ENCODE peak calls at places on chromosomes 4 and X, in ten cellular contexts. One of them, this sample, is unnamed.
A peak's percentile ranks its signal among the peaks of the same experiment; 100 is the strongest.

GRCh38 chrX:57643698-57644097 is 36.4 kb downstream of the NLRP2B start:
- DNase-seq in neural progenitor cell: no peak
- DNase-seq in HFF-Myc: no peak
- DNase-seq in aorta: no peak
- DNase-seq in MG63: no peak
- DNase-seq in Caco-2: no peak
- DNase-seq in mucosa of descending colon: no peak
- DNase-seq in body of pancreas: no peak
- DNase-seq in CD4-positive, CD25-positive, alpha-beta regulatory T cell: no peak
- DNase-seq in CD8-positive, alpha-beta T cell: no peak
- DNase-seq in this sample: no peak

GRCh38 chrX:120672841-120673530 is 43.1 kb upstream of the C1GALT1C1 start:
- DNase-seq in HFF-Myc: no peak
- DNase-seq in neural progenitor cell: no peak
- DNase-seq in MG63: no peak
- DNase-seq in mucosa of descending colon: no peak
- DNase-seq in Caco-2: no peak
- DNase-seq in CD8-positive, alpha-beta T cell: no peak
- DNase-seq in CD4-positive, CD25-positive, alpha-beta regulatory T cell: no peak
- DNase-seq in body of pancreas: no peak
- DNase-seq in aorta: no peak
- DNase-seq in this sample: no peak

GRCh38 chrX:39814391-39814790 is 283.4 kb downstream of the BCOR start:
- DNase-seq in neural progenitor cell: no peak
- DNase-seq in body of pancreas: peak; percentile 40
- DNase-seq in HFF-Myc: no peak
- DNase-seq in MG63: no peak
- DNase-seq in aorta: no peak
- DNase-seq in Caco-2: no peak
- DNase-seq in mucosa of descending colon: peak; percentile 55
- DNase-seq in CD8-positive, alpha-beta T cell: peak; percentile 10
- DNase-seq in CD4-positive, CD25-positive, alpha-beta regulatory T cell: peak; percentile 4
- DNase-seq in this sample: no peak

GRCh38 chrX:23578079-23578478 is 89.2 kb upstream of the PRDX4 start:
- DNase-seq in mucosa of descending colon: no peak
- DNase-seq in MG63: peak; percentile 62
- DNase-seq in neural progenitor cell: no peak
- DNase-seq in HFF-Myc: no peak
- DNase-seq in CD4-positive, CD25-positive, alpha-beta regulatory T cell: no peak
- DNase-seq in Caco-2: no peak
- DNase-seq in CD8-positive, alpha-beta T cell: no peak
- DNase-seq in aorta: no peak
- DNase-seq in body of pancreas: no peak
- DNase-seq in this sample: no peak

GRCh38 chr4:36392049-36392448 is 110.6 kb downstream of the DTHD1 start:
- DNase-seq in aorta: no peak
- DNase-seq in CD4-positive, CD25-positive, alpha-beta regulatory T cell: no peak
- DNase-seq in MG63: no peak
- DNase-seq in body of pancreas: no peak
- DNase-seq in HFF-Myc: no peak
- DNase-seq in Caco-2: no peak
- DNase-seq in neural progenitor cell: no peak
- DNase-seq in mucosa of descending colon: no peak
- DNase-seq in CD8-positive, alpha-beta T cell: no peak
- DNase-seq in this sample: no peak

GRCh38 chr4:141131738-141132688 is 1.3 kb downstream of the RNF150 start:
- DNase-seq in aorta: peak; percentile 81
- DNase-seq in MG63: peak; percentile 16
- DNase-seq in body of pancreas: peak; percentile 14
- DNase-seq in CD4-positive, CD25-positive, alpha-beta regulatory T cell: no peak
- DNase-seq in CD8-positive, alpha-beta T cell: no peak
- DNase-seq in mucosa of descending colon: peak; percentile 4
- DNase-seq in neural progenitor cell: peak; percentile 59
- DNase-seq in Caco-2: no peak
- DNase-seq in HFF-Myc: no peak
- DNase-seq in this sample: peak; percentile 18

GRCh38 chr4:77156912-77157858 is at the start of gene CCNG2:
- DNase-seq in aorta: peak; percentile 94
- DNase-seq in CD8-positive, alpha-beta T cell: peak; percentile 80
- DNase-seq in mucosa of descending colon: peak; percentile 93
- DNase-seq in Caco-2: peak; percentile 90
- DNase-seq in neural progenitor cell: peak; percentile 99
- DNase-seq in HFF-Myc: no peak
- DNase-seq in body of pancreas: peak; percentile 86
- DNase-seq in MG63: no peak
- DNase-seq in CD4-positive, CD25-positive, alpha-beta regulatory T cell: peak; percentile 86
- DNase-seq in this sample: peak; percentile 96

GRCh38 chr4:1002131-1002630 is 9.0 kb upstream of the SLC26A1 start:
- DNase-seq in HFF-Myc: no peak
- DNase-seq in MG63: no peak
- DNase-seq in aorta: no peak
- DNase-seq in body of pancreas: peak; percentile 77
- DNase-seq in CD8-positive, alpha-beta T cell: no peak
- DNase-seq in Caco-2: no peak
- DNase-seq in CD4-positive, CD25-positive, alpha-beta regulatory T cell: no peak
- DNase-seq in mucosa of descending colon: no peak
- DNase-seq in neural progenitor cell: peak; percentile 59
- DNase-seq in this sample: no peak

GRCh38 chrX:12988797-12989196 is 13.9 kb downstream of the TMSB4X start:
- DNase-seq in mucosa of descending colon: peak; percentile 43
- DNase-seq in neural progenitor cell: no peak
- DNase-seq in Caco-2: peak; percentile 70
- DNase-seq in MG63: no peak
- DNase-seq in aorta: no peak
- DNase-seq in body of pancreas: peak; percentile 72
- DNase-seq in CD4-positive, CD25-positive, alpha-beta regulatory T cell: no peak
- DNase-seq in CD8-positive, alpha-beta T cell: no peak
- DNase-seq in HFF-Myc: no peak
- DNase-seq in this sample: no peak

GRCh38 chr4:183838987-183839712 is 66.0 kb upstream of the STOX2 start:
- DNase-seq in MG63: no peak
- DNase-seq in CD4-positive, CD25-positive, alpha-beta regulatory T cell: no peak
- DNase-seq in body of pancreas: no peak
- DNase-seq in HFF-Myc: no peak
- DNase-seq in CD8-positive, alpha-beta T cell: no peak
- DNase-seq in neural progenitor cell: peak; percentile 45
- DNase-seq in Caco-2: no peak
- DNase-seq in aorta: no peak
- DNase-seq in mucosa of descending colon: no peak
- DNase-seq in this sample: no peak

GRCh38 chrX:119477812-119478232 is 9.6 kb downstream of the SLC25A5 start:
- DNase-seq in CD8-positive, alpha-beta T cell: no peak
- DNase-seq in neural progenitor cell: no peak
- DNase-seq in mucosa of descending colon: peak; percentile 54
- DNase-seq in Caco-2: peak; percentile 92
- DNase-seq in HFF-Myc: no peak
- DNase-seq in body of pancreas: peak; percentile 80
- DNase-seq in CD4-positive, CD25-positive, alpha-beta regulatory T cell: no peak
- DNase-seq in aorta: no peak
- DNase-seq in MG63: peak; percentile 13
- DNase-seq in this sample: no peak

GRCh38 chrX:33339219-33339618 is 127.9 kb upstream of the DMD start:
- DNase-seq in MG63: peak; percentile 3
- DNase-seq in aorta: no peak
- DNase-seq in CD4-positive, CD25-positive, alpha-beta regulatory T cell: no peak
- DNase-seq in HFF-Myc: no peak
- DNase-seq in Caco-2: no peak
- DNase-seq in CD8-positive, alpha-beta T cell: no peak
- DNase-seq in body of pancreas: no peak
- DNase-seq in mucosa of descending colon: no peak
- DNase-seq in neural progenitor cell: peak; percentile 8
- DNase-seq in this sample: no peak

DNA sequence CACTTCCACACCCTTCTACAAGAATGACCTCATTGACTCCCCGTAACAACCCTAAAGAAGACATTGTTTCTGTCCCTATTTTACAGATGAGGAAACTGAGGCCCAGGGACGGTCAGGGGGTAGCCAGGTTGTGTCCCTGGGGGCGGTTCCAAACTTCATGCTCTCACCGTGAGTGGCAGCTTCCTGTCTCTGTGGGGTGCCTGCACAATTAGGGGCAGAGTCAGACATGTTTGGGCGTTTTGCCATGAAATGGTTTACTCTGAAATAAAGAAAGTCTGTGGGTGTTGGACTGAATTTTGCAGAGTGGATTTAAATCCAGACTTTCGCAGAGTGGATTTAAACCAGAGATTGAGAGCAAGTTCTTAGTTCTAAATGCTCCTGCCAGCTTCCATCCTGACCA is 44.3 kb upstream of the TBL1X start:
- DNase-seq in HFF-Myc: no peak
- DNase-seq in CD4-positive, CD25-positive, alpha-beta regulatory T cell: no peak
- DNase-seq in MG63: peak; percentile 47
- DNase-seq in CD8-positive, alpha-beta T cell: no peak
- DNase-seq in mucosa of descending colon: no peak
- DNase-seq in neural progenitor cell: no peak
- DNase-seq in body of pancreas: no peak
- DNase-seq in Caco-2: no peak
- DNase-seq in aorta: no peak
- DNase-seq in this sample: no peak
- H3K4me3 ChIP-seq in HFF-Myc: no peak overlapping the region
- H3K4me3 ChIP-seq in CD4-positive, CD25-positive, alpha-beta regulatory T cell: no peak overlapping the region
- H3K4me3 ChIP-seq in MG63: no peak overlapping the region
- H3K4me3 ChIP-seq in CD8-positive, alpha-beta T cell: no peak overlapping the region
- H3K4me3 ChIP-seq in mucosa of descending colon: no peak overlapping the region
- H3K4me3 ChIP-seq in neural progenitor cell: no peak overlapping the region
- H3K4me3 ChIP-seq in body of pancreas: no peak overlapping the region
- H3K4me3 ChIP-seq in Caco-2: no peak overlapping the region
- H3K4me3 ChIP-seq in aorta: no peak overlapping the region
- H3K4me3 ChIP-seq in this sample: no peak overlapping the region

GRCh38 chr4:55618546-55619143 is 17.5 kb downstream of the NMU start:
- DNase-seq in aorta: no peak
- DNase-seq in MG63: no peak
- DNase-seq in body of pancreas: no peak
- DNase-seq in neural progenitor cell: no peak
- DNase-seq in HFF-Myc: no peak
- DNase-seq in CD4-positive, CD25-positive, alpha-beta regulatory T cell: no peak
- DNase-seq in mucosa of descending colon: no peak
- DNase-seq in CD8-positive, alpha-beta T cell: no peak
- DNase-seq in Caco-2: no peak
- DNase-seq in this sample: no peak
- H3K4me3 ChIP-seq in aorta: no peak overlapping the region
- H3K4me3 ChIP-seq in MG63: no peak overlapping the region
- H3K4me3 ChIP-seq in body of pancreas: no peak overlapping the region
- H3K4me3 ChIP-seq in neural progenitor cell: no peak overlapping the region
- H3K4me3 ChIP-seq in HFF-Myc: no peak overlapping the region
- H3K4me3 ChIP-seq in CD4-positive, CD25-positive, alpha-beta regulatory T cell: no peak overlapping the region
- H3K4me3 ChIP-seq in mucosa of descending colon: no peak overlapping the region
- H3K4me3 ChIP-seq in CD8-positive, alpha-beta T cell: no peak overlapping the region
- H3K4me3 ChIP-seq in Caco-2: peak overlapping the region; percentile 29
- H3K4me3 ChIP-seq in this sample: no peak overlapping the region

GRCh38 chr4:166019441-166019840 is 146.4 kb downstream of the TLL1 start:
- DNase-seq in MG63: no peak
- DNase-seq in CD4-positive, CD25-positive, alpha-beta regulatory T cell: no peak
- DNase-seq in aorta: no peak
- DNase-seq in neural progenitor cell: no peak
- DNase-seq in Caco-2: no peak
- DNase-seq in CD8-positive, alpha-beta T cell: no peak
- DNase-seq in body of pancreas: no peak
- DNase-seq in HFF-Myc: no peak
- DNase-seq in mucosa of descending colon: peak; percentile 5
- DNase-seq in this sample: no peak
- H3K4me3 ChIP-seq in MG63: no peak overlapping the region
- H3K4me3 ChIP-seq in CD4-positive, CD25-positive, alpha-beta regulatory T cell: no peak overlapping the region
- H3K4me3 ChIP-seq in aorta: no peak overlapping the region
- H3K4me3 ChIP-seq in neural progenitor cell: no peak overlapping the region
- H3K4me3 ChIP-seq in Caco-2: no peak overlapping the region
- H3K4me3 ChIP-seq in CD8-positive, alpha-beta T cell: no peak overlapping the region
- H3K4me3 ChIP-seq in body of pancreas: no peak overlapping the region
- H3K4me3 ChIP-seq in HFF-Myc: no peak overlapping the region
- H3K4me3 ChIP-seq in mucosa of descending colon: no peak overlapping the region
- H3K4me3 ChIP-seq in this sample: no peak overlapping the region

DNA sequence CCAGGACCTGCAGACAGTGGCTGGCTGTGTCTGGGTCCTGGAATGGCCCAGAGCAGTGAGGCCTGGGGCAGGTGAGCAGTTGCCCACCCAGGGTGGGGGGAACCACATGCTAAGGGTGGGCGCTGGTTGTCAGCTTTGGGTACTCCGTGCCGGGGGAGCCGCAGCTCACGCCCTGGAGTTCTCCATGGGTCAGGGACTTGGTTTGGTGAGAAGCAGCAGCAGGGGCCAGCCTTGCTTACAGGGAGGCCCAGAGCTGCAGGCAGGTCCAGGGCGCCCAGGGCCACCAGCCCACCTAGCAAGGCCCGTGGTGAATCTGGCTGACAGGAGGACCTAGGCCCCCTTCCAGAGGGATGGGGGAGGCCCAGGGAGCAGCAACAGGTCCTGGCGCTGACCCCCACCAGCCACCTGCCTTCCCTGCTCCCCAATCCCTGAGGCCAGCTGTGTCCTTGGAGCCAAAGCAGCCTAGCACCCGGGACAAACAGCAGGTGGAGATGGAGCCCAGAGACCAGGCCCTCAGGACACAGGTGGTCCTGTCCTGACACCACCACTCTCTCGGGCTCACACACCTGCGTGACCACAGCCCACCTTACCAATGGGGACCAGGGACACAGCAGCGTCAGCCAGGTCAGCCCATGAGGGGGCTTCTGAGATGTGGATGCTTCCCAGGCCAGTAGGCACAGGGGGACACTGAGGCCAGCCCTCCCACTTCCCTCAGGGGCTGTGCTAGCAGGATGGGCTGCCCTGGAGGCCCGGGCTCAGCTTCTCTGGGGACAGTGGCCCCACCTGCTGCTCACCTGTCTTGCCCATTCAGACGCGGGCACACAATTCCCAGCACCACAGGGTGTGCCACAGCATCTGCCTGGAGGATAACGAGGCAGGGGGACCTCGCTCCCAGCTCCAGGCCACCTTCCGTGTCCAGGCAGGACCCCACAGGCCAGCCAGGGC is 3.5 kb downstream of the MXD4 start:
- DNase-seq in mucosa of descending colon: peak; percentile 2
- DNase-seq in aorta: peak; percentile 72
- DNase-seq in body of pancreas: no peak
- DNase-seq in MG63: no peak
- DNase-seq in HFF-Myc: no peak
- DNase-seq in CD4-positive, CD25-positive, alpha-beta regulatory T cell: no peak
- DNase-seq in Caco-2: peak; percentile 28
- DNase-seq in CD8-positive, alpha-beta T cell: no peak
- DNase-seq in neural progenitor cell: no peak
- DNase-seq in this sample: peak; percentile 6
- H3K4me3 ChIP-seq in mucosa of descending colon: no peak overlapping the region
- H3K4me3 ChIP-seq in aorta: no peak overlapping the region
- H3K4me3 ChIP-seq in body of pancreas: no peak overlapping the region
- H3K4me3 ChIP-seq in MG63: no peak overlapping the region
- H3K4me3 ChIP-seq in HFF-Myc: no peak overlapping the region
- H3K4me3 ChIP-seq in CD4-positive, CD25-positive, alpha-beta regulatory T cell: no peak overlapping the region
- H3K4me3 ChIP-seq in Caco-2: no peak overlapping the region
- H3K4me3 ChIP-seq in CD8-positive, alpha-beta T cell: no peak overlapping the region
- H3K4me3 ChIP-seq in neural progenitor cell: no peak overlapping the region
- H3K4me3 ChIP-seq in this sample: no peak overlapping the region

DNA sequence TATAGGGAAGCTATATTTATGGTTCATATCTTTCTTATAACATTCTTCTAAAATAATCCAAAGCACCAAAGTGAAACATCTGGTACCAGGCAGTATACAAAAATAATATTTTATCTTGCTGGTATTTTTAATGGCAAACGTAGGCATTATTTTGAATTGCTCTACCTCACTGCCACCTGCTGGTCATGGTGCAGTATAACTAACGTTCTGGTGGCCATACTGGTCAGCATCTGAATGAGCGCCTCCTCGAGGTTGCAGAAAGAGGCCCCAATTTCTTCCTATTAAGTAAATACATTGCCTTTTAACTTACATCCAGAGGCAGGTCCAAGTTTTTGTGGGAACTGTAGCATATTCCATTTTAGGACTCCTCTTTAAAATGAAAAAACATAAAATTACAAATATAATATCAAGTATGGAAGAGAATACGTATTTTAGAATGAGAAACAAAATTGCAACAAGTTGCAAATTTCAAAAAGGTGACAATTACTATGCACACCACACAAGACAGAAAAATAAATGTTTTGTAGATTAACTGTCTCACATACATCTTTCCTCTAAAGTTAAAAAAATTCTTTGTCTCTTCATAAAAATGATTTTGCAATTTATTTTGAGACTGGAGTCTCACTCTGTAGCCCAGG is 22.9 kb upstream of the CWH43 start:
- DNase-seq in mucosa of descending colon: peak; percentile 74
- DNase-seq in aorta: peak; percentile 78
- DNase-seq in CD4-positive, CD25-positive, alpha-beta regulatory T cell: peak; percentile 62
- DNase-seq in MG63: peak; percentile 55
- DNase-seq in body of pancreas: peak; percentile 79
- DNase-seq in HFF-Myc: peak; percentile 65
- DNase-seq in Caco-2: peak; percentile 77
- DNase-seq in neural progenitor cell: peak; percentile 90
- DNase-seq in CD8-positive, alpha-beta T cell: peak; percentile 65
- DNase-seq in this sample: no peak
- H3K4me3 ChIP-seq in mucosa of descending colon: no peak overlapping the region
- H3K4me3 ChIP-seq in aorta: no peak overlapping the region
- H3K4me3 ChIP-seq in CD4-positive, CD25-positive, alpha-beta regulatory T cell: no peak overlapping the region
- H3K4me3 ChIP-seq in MG63: no peak overlapping the region
- H3K4me3 ChIP-seq in body of pancreas: no peak overlapping the region
- H3K4me3 ChIP-seq in HFF-Myc: no peak overlapping the region
- H3K4me3 ChIP-seq in Caco-2: no peak overlapping the region
- H3K4me3 ChIP-seq in neural progenitor cell: no peak overlapping the region
- H3K4me3 ChIP-seq in CD8-positive, alpha-beta T cell: no peak overlapping the region
- H3K4me3 ChIP-seq in this sample: no peak overlapping the region